ENCODE peak calls at places on chromosomes 13 and 19, in eight cellular contexts. U is Ammon's horn, H is GM10248, J is brain microvascular endothelial cell, W is tibial artery, M is fibroblast of mammary gland, V is germinal center, X is heart right ventricle. I is an unnamed sample.

GRCh38 chr19:8005534-8006256 is at the start of gene ELAVL1:
- DNase-seq in H (peak; percentile 97), W (peak; percentile 82), J (peak; percentile 63), V (peak; percentile 97), M (peak; percentile 81), X (peak; percentile 88), U (peak; percentile 87), I (peak; percentile 76)

GRCh38 chr13:26325876-26326275 is 71.9 kb downstream of the CDK8 start:
- DNase-seq in W (no peak), J (no peak), M (peak; percentile 10), U (no peak), V (no peak), X (no peak), H (peak; percentile 25), I (no peak)

GRCh38 chr19:50817941-50818858 is 5.4 kb downstream of the KLK1 start:
- DNase-seq in W (no peak), V (peak; percentile 88), M (peak; percentile 10), U (no peak), X (peak; percentile 19), J (peak; percentile 11), H (peak; percentile 92), I (peak; percentile 25)

GRCh38 chr19:55491546-55492360 is 3.5 kb downstream of the SSC5D start:
- DNase-seq in J (no peak), U (no peak), W (no peak), X (no peak), H (no peak), M (peak; percentile 33), V (no peak), I (no peak)

GRCh38 chr13:91248249-91248648 is 99.2 kb upstream of the MIR17HG start:
- DNase-seq in V (no peak), W (no peak), J (no peak), X (no peak), H (no peak), M (no peak), U (no peak), I (no peak)

GRCh38 chr13:97391201-97391600 is 42.8 kb upstream of the RAP2A start:
- DNase-seq in J (no peak), X (no peak), U (no peak), M (no peak), V (no peak), W (no peak), H (no peak), I (no peak)

GRCh38 chr19:46536391-46536790 is 40.7 kb upstream of the PNMA8B start:
- DNase-seq in V (no peak), U (no peak), H (no peak), M (no peak), J (no peak), X (no peak), W (no peak), I (no peak)

GRCh38 chr13:99086149-99086868 is 108.4 kb upstream of the DOCK9 start:
- DNase-seq in H (peak; percentile 75), M (peak; percentile 51), X (peak; percentile 32), U (peak; percentile 31), J (peak; percentile 32), V (peak; percentile 82), W (peak; percentile 34), I (peak; percentile 31)

GRCh38 chr19:6887326-6887725 is at the start of gene ADGRE1:
- DNase-seq in U (peak; percentile 22), V (no peak), H (no peak), M (no peak), J (no peak), X (no peak), W (no peak), I (no peak)

GRCh38 chr13:98853791-98854191 is 101.3 kb upstream of the SLC15A1 start:
- DNase-seq in W (no peak), V (no peak), M (peak; percentile 75), X (no peak), H (peak; percentile 56), J (peak; percentile 24), U (no peak), I (no peak)

GRCh38 chr13:60398438-60398891 is 1.4 kb downstream of the TDRD3 start:
- DNase-seq in U (no peak), X (no peak), V (no peak), W (no peak), H (no peak), J (no peak), M (no peak), I (no peak)

GRCh38 chr13:113041821-113042335 is 63.7 kb upstream of the F7 start:
- DNase-seq in U (no peak), M (no peak), H (no peak), W (no peak), X (no peak), J (no peak), V (no peak), I (no peak)

GRCh38 chr19:16373989-16374388 is 49.4 kb downstream of the KLF2 start:
- DNase-seq in H (no peak), V (no peak), W (no peak), J (no peak), U (no peak), X (no peak), M (no peak), I (no peak)

GRCh38 chr13:28488376-28489005 is 6.4 kb downstream of the FLT1 start:
- DNase-seq in U (no peak), J (no peak), V (no peak), W (no peak), X (no peak), H (no peak), M (peak; percentile 71), I (no peak)

GRCh38 chr19:50967924-50968708 is 1.3 kb downstream of the KLK6 start:
- DNase-seq in U (no peak), H (no peak), M (no peak), J (no peak), V (no peak), X (no peak), W (no peak), I (no peak)

GRCh38 chr13:108859202-108860012 is 230.0 kb downstream of the MYO16 start:
- DNase-seq in X (no peak), H (no peak), J (peak; percentile 76), W (no peak), U (no peak), M (peak; percentile 59), V (no peak), I (no peak)

I was measured in cerebellar cortex.